ENCODE peak calls at places on chromosomes 6 and 20, in five cellular contexts. K is SK-N-SH, E is upper lobe of left lung, Q is GM12878, F is ovary. I is an unnamed sample.

GRCh38 chr6:122653094-122653493 is 42.9 kb downstream of the PKIB start:
- DNase-seq in K (no peak), E (no peak), Q (no peak), F (no peak), I (no peak)

GRCh38 chr6:24836116-24836515 is 37.4 kb upstream of the ARMH2 start:
- DNase-seq in K (no peak), E (no peak), Q (no peak), F (no peak), I (no peak)

GRCh38 chr6:162620067-162620466 is 107.5 kb downstream of the PRKN start:
- DNase-seq in K (no peak), E (no peak), Q (no peak), F (no peak), I (no peak)

GRCh38 chr6:154938245-154938583 is 56.9 kb upstream of the TIAM2 start:
- DNase-seq in K (no peak), E (peak), Q (no peak), F (no peak), I (no peak)

GRCh38 chr20:6707231-6707870 is 60.1 kb upstream of the BMP2 start:
- DNase-seq in K (no peak), E (no peak), Q (no peak), F (no peak), I (no peak)

GRCh38 chr6:166556336-166556735 is 30.1 kb downstream of the RAMACL start:
- DNase-seq in K (no peak), E (no peak), Q (no peak), F (no peak), I (no peak)

GRCh38 chr6:158969148-158969547 is 30.9 kb downstream of the RSPH3 start:
- DNase-seq in K (no peak), E (no peak), Q (no peak), F (no peak), I (no peak)

GRCh38 chr20:49964964-49965780 is 17.6 kb upstream of the SNAI1 start:
- DNase-seq in K (peak), E (no peak), Q (no peak), F (no peak), I (peak)

GRCh38 chr20:18101125-18101820 is 36.4 kb upstream of the KAT14 start:
- DNase-seq in K (no peak), E (no peak), Q (no peak), F (no peak), I (no peak)

GRCh38 chr6:3222506-3223038 is 4.9 kb downstream of the TUBB2B start:
- DNase-seq in K (no peak), E (no peak), Q (no peak), F (no peak), I (no peak)

GRCh38 chr20:44180814-44181213 is 6.2 kb downstream of the JPH2 start:
- DNase-seq in K (no peak), E (no peak), Q (no peak), F (peak), I (peak)

GRCh38 chr6:135784493-135784892 is 67.0 kb upstream of the PDE7B start:
- DNase-seq in K (peak), E (no peak), Q (no peak), F (no peak), I (no peak)

GRCh38 chr6:30769088-30769852 is 24.9 kb upstream of the IER3 start:
- DNase-seq in K (peak), E (peak), Q (no peak), F (peak), I (peak)

GRCh38 chr6:45609141-45609638 is 231.5 kb upstream of the SUPT3H start:
- DNase-seq in K (no peak), E (peak), Q (no peak), F (no peak), I (no peak)

GRCh38 chr6:116633685-116634084 is 17.4 kb downstream of the RSPH4A start:
- DNase-seq in K (peak), E (no peak), Q (no peak), F (no peak), I (no peak)

GRCh38 chr6:145315982-145316600 is 419.2 kb downstream of the EPM2A start:
- DNase-seq in K (no peak), E (no peak), Q (no peak), F (no peak), I (no peak)

GRCh38 chr6:15505463-15505918 is 157.3 kb downstream of the DTNBP1 start:
- DNase-seq in K (no peak), E (no peak), Q (no peak), F (no peak), I (peak)

GRCh38 chr6:40882321-40882720 is 156.7 kb downstream of the UNC5CL start:
- DNase-seq in K (peak), E (no peak), Q (no peak), F (no peak), I (no peak)

GRCh38 chr6:7129784-7130569 is 22.2 kb downstream of the RREB1 start:
- DNase-seq in K (no peak), E (peak), Q (no peak), F (no peak), I (peak)

GRCh38 chr20:58306421-58307261 is 2.9 kb upstream of the RAB22A start:
- DNase-seq in K (no peak), E (peak), Q (peak), F (no peak), I (no peak)

GRCh38 chr6:33822575-33823395 is 19.0 kb upstream of the MLN start:
- DNase-seq in K (peak), E (no peak), Q (no peak), F (no peak), I (no peak)

GRCh38 chr6:48074368-48074767 is 36.6 kb downstream of the PTCHD4 start:
- DNase-seq in K (no peak), E (no peak), Q (no peak), F (no peak), I (no peak)

GRCh38 chr6:15501806-15502450 is 160.9 kb downstream of the DTNBP1 start:
- DNase-seq in K (no peak), E (no peak), Q (no peak), F (peak), I (peak)

GRCh38 chr6:4794140-4794707 is 18.0 kb downstream of the CDYL start:
- DNase-seq in K (no peak), E (no peak), Q (no peak), F (no peak), I (no peak)

GRCh38 chr6:158131926-158132325 is 36.1 kb downstream of the SERAC1 start:
- DNase-seq in K (peak), E (no peak), Q (no peak), F (no peak), I (no peak)

GRCh38 chr6:46626228-46626909 is 26.2 kb downstream of the CYP39A1 start:
- DNase-seq in K (peak), E (no peak), Q (peak), F (no peak), I (no peak)

GRCh38 chr6:52993461-52993860 is 1.6 kb downstream of the GSTA4 start:
- DNase-seq in K (no peak), E (no peak), Q (no peak), F (no peak), I (no peak)

GRCh38 chr6:145017516-145017915 is 717.8 kb downstream of the EPM2A start:
- DNase-seq in K (no peak), E (no peak), Q (no peak), F (no peak), I (no peak)

GRCh38 chr6:43396408-43397149 is 27.1 kb upstream of the ZNF318 start:
- DNase-seq in K (no peak), E (peak), Q (no peak), F (no peak), I (no peak)

GRCh38 chr6:156886409-156886808 is 109.2 kb downstream of the ARID1B start:
- DNase-seq in K (no peak), E (peak), Q (no peak), F (no peak), I (no peak)

GRCh38 chr6:89291256-89291819 is 23.8 kb downstream of the GABRR2 start:
- DNase-seq in K (no peak), E (no peak), Q (no peak), F (no peak), I (no peak)

GRCh38 chr6:135851442-135852271 is at the start of gene PDE7B:
- DNase-seq in K (peak), E (peak), Q (no peak), F (peak), I (peak)

GRCh38 chr6:17964633-17965032 is 22.8 kb downstream of the KIF13A start:
- DNase-seq in K (no peak), E (no peak), Q (no peak), F (no peak), I (no peak)

GRCh38 chr6:43972915-43973304 is 154.3 kb downstream of the MRPL14 start:
- DNase-seq in K (no peak), E (peak), Q (no peak), F (peak), I (peak)

GRCh38 chr6:81023708-81024107 is 728.8 kb downstream of the TENT5A start:
- DNase-seq in K (no peak), E (no peak), Q (no peak), F (no peak), I (no peak)

GRCh38 chr6:81026041-81026553 is 726.4 kb downstream of the TENT5A start:
- DNase-seq in K (no peak), E (no peak), Q (no peak), F (no peak), I (no peak)

GRCh38 chr6:81023007-81023582 is 729.4 kb downstream of the TENT5A start:
- DNase-seq in K (no peak), E (no peak), Q (no peak), F (no peak), I (no peak)
- TF ChIP-seq EP300 in K (no peak), E (no peak), Q (no peak), F (no peak), I (no peak)

GRCh38 chr6:31970604-31971271 is 1.2 kb downstream of the DXO start:
- DNase-seq in K (peak), E (no peak), Q (no peak), F (no peak), I (peak)

GRCh38 chr6:31969712-31970603 is 2.0 kb downstream of the DXO start:
- DNase-seq in K (no peak), E (no peak), Q (no peak), F (no peak), I (peak)

GRCh38 chr6:31971279-31971992 is 502 bp downstream of the DXO start:
- DNase-seq in K (no peak), E (no peak), Q (no peak), F (no peak), I (peak)

GRCh38 chr6:31972709-31973350 is 892 bp upstream of the DXO start:
- DNase-seq in K (no peak), E (no peak), Q (no peak), F (no peak), I (no peak)

DNA sequence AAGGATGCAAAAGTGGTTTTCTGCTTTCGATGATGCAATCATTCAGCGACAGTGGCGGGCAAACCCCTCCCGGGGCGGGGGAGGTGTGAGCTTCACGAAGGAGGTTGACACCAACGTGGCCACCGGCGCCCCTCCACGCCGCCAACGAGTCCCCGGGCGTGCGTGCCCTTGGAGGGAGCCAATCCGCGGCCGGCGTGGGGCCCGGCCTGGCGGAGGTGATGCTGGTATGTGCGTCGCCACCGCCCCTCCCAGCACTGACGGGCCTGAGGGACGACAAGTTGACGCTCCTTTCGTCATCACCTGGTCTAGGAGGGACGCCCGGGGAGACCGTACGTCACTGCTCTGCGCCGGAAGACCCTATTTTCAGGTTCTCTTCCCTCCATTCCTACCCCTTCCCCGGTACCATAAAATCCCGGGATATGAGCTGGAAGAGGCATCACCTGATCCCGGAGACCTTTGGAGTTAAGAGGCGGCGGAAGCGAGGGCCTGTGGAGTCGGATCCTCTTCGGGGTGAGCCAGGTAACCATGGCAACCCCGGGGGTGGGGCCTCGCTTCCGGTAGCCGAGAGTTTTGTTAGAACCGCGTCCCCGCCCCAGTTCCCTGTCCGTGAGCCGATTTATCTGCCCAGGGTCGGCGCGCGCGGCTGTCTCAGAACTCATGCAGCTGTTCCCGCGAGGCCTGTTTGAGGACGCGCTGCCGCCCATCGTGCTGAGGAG is at the start of gene DXO:
- DNase-seq in K (peak), E (peak), Q (peak), F (peak), I (peak)
- TF ChIP-seq EP300 in K (no peak), E (no peak), Q (peak), F (peak), I (no peak)

DNA sequence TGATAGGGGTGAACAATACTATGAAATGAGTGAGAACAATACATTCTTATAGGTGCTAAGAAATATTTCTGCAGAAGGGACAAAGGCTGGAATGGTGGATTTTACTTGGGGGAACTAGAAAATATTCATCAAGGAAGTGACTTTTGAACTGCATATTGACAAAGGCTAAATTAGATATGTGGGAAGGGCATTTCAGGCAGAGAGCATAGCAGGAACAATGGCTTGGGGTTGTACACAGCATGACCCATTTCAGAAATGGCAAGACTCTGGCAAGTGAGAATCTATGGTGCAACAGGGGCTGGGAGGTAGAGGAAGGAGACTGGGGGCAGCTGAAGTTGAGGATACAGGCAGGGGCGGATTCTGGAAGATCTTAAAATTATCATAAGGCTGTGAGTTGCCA is 46.7 kb upstream of the KIF16B start:
- DNase-seq in K (no peak), E (no peak), Q (no peak), F (no peak), I (no peak)
- TF ChIP-seq EP300 in K (no peak), E (no peak), Q (no peak), F (no peak), I (no peak)

GRCh38 chr6:32174416-32174815 is 1.5 kb downstream of the AGPAT1 start:
- DNase-seq in K (no peak), E (no peak), Q (no peak), F (no peak), I (no peak)

GRCh38 chr6:32177182-32177787 is 920 bp upstream of the RNF5 start:
- DNase-seq in K (peak), E (peak), Q (no peak), F (no peak), I (peak)

GRCh38 chr6:32175322-32175710 is 568 bp downstream of the AGPAT1 start:
- DNase-seq in K (no peak), E (no peak), Q (no peak), F (no peak), I (no peak)

GRCh38 chr6:32176476-32177181 is 745 bp upstream of the AGPAT1 start:
- DNase-seq in K (no peak), E (no peak), Q (no peak), F (no peak), I (no peak)

GRCh38 chr6:32175711-32176475 is at the start of gene AGPAT1:
- DNase-seq in K (peak), E (peak), Q (peak), F (peak), I (peak)
- TF ChIP-seq EP300 in K (no peak), E (no peak), Q (no peak), F (no peak), I (no peak)

GRCh38 chr6:108275971-108276370 is 15.1 kb upstream of the SNX3 start:
- DNase-seq in K (no peak), E (no peak), Q (no peak), F (no peak), I (no peak)

GRCh38 chr6:108274546-108274945 is 13.7 kb upstream of the SNX3 start:
- DNase-seq in K (no peak), E (no peak), Q (no peak), F (no peak), I (no peak)

GRCh38 chr6:108277831-108278230 is 17.0 kb upstream of the SNX3 start:
- DNase-seq in K (no peak), E (no peak), Q (no peak), F (no peak), I (no peak)

GRCh38 chr6:108277295-108277694 is 16.5 kb upstream of the SNX3 start:
- DNase-seq in K (no peak), E (no peak), Q (no peak), F (no peak), I (no peak)
- TF ChIP-seq EP300 in K (no peak), E (no peak), Q (no peak), F (no peak), I (no peak)

DNA sequence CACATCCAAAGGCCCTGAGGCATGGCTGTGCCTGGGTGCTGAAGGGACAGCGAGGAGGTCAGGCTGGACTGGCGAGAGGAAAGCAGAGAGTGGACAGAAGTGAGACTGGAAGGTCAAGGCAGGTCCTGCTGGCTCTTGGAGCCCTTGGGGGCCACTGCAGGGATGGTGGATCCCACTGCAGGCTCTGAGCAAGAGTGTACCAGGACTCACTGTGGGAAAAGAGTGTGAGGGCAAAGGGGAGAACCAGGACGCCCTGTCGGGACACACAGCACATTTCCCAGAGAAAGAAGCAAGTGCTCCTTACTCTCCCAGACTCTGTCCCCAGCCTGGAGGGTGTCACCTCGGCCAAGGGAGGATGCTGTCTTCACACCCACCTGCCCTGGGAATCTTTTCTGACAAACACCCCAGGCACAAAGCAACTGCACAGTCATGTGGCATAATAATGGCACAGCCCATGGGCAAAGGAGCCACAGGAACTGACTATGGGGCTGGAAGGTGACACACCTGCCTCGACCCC is 172.3 kb upstream of the CST7 start:
- DNase-seq in K (no peak), E (peak), Q (no peak), F (peak), I (peak)
- TF ChIP-seq EP300 in K (no peak), E (no peak), Q (no peak), F (no peak), I (no peak)

GRCh38 chr6:87757792-87758191 is 55.8 kb upstream of the AKIRIN2 start:
- DNase-seq in K (no peak), E (no peak), Q (no peak), F (no peak), I (no peak)
- TF ChIP-seq EP300 in K (no peak), E (no peak), Q (no peak), F (no peak), I (no peak)

I was measured in sigmoid colon.